ENCODE peak calls at places on chromosome 20, in nine cellular contexts. E, W, I, T, H, P, G, B and J are unnamed samples.

GRCh38 chr20:11766961-11767360 is 150.7 kb upstream of the BTBD3 start:
- DNase-seq in E (peak; percentile 65), W (no peak), I (peak; percentile 70), T (peak; percentile 78), H (peak; percentile 74), P (no peak), G (no peak), B (no peak), J (no peak)

GRCh38 chr20:33866398-33867079 is 55.4 kb downstream of the CHMP4B start:
- DNase-seq in E (peak; percentile 31), W (no peak), I (no peak), T (no peak), H (peak; percentile 44), P (no peak), G (no peak), B (peak; percentile 19), J (no peak)

GRCh38 chr20:44650777-44651493 is 564 bp downstream of the ADA start:
- DNase-seq in E (peak; percentile 18), W (no peak), I (no peak), T (no peak), H (peak; percentile 21), P (no peak), G (no peak), B (peak; percentile 24), J (peak; percentile 62)

GRCh38 chr20:56592211-56592610 is 36.9 kb upstream of the TFAP2C start:
- DNase-seq in E (no peak), W (no peak), I (no peak), T (no peak), H (no peak), P (no peak), G (no peak), B (no peak), J (no peak)

GRCh38 chr20:57450419-57450818 is 59.2 kb downstream of the RBM38 start:
- DNase-seq in E (peak; percentile 56), W (peak; percentile 71), I (no peak), T (peak; percentile 7), H (no peak), P (no peak), G (no peak), B (no peak), J (no peak)

GRCh38 chr20:62616728-62617621 is 25.3 kb upstream of the SLCO4A1 start:
- DNase-seq in E (peak; percentile 78), W (no peak), I (peak; percentile 20), T (peak; percentile 45), H (peak; percentile 72), P (peak; percentile 79), G (peak; percentile 91), B (peak; percentile 67), J (peak; percentile 72)

GRCh38 chr20:16107172-16107870 is 465.9 kb downstream of the KIF16B start:
- DNase-seq in E (no peak), W (no peak), I (no peak), T (no peak), H (no peak), P (peak; percentile 24), G (no peak), B (no peak), J (no peak)

GRCh38 chr20:17816804-17817590 is 117.2 kb downstream of the BANF2 start:
- DNase-seq in E (no peak), W (no peak), I (peak; percentile 44), T (peak; percentile 63), H (no peak), P (no peak), G (no peak), B (no peak), J (no peak)

GRCh38 chr20:32325706-32326506 is 32.2 kb upstream of the ASXL1 start:
- DNase-seq in E (peak; percentile 73), W (no peak), I (peak; percentile 80), T (peak; percentile 83), H (no peak), P (no peak), G (peak; percentile 74), B (peak; percentile 86), J (no peak)

GRCh38 chr20:35463455-35464300 is 8.3 kb downstream of the CEP250 start:
- DNase-seq in E (peak; percentile 80), W (no peak), I (peak; percentile 41), T (peak; percentile 58), H (peak; percentile 92), P (peak; percentile 83), G (peak; percentile 84), B (peak; percentile 73), J (peak; percentile 74)

GRCh38 chr20:35539756-35540212 is 2.1 kb upstream of the ERGIC3 start:
- DNase-seq in E (no peak), W (peak; percentile 70), I (no peak), T (no peak), H (peak; percentile 95), P (peak; percentile 90), G (peak; percentile 87), B (peak; percentile 23), J (no peak)

GRCh38 chr20:48012401-48012974 is 227.2 kb upstream of the SULF2 start:
- DNase-seq in E (peak; percentile 78), W (no peak), I (peak; percentile 96), T (peak; percentile 96), H (no peak), P (no peak), G (peak; percentile 48), B (peak; percentile 93), J (no peak)

GRCh38 chr20:14341782-14342181 is 4.4 kb upstream of the FLRT3 start:
- DNase-seq in E (no peak), W (no peak), I (no peak), T (no peak), H (no peak), P (no peak), G (peak; percentile 19), B (no peak), J (no peak)

GRCh38 chr20:44954198-44954597 is 6.0 kb downstream of the TOMM34 start:
- DNase-seq in E (no peak), W (no peak), I (no peak), T (no peak), H (no peak), P (no peak), G (no peak), B (no peak), J (no peak)

GRCh38 chr20:1324598-1325172 is 4.3 kb downstream of the SDCBP2 start:
- DNase-seq in E (peak; percentile 92), W (no peak), I (peak; percentile 73), T (peak; percentile 81), H (no peak), P (no peak), G (no peak), B (peak; percentile 93), J (no peak)

GRCh38 chr20:34163316-34163715 is 51.3 kb upstream of the EIF2S2 start:
- DNase-seq in E (no peak), W (no peak), I (no peak), T (no peak), H (no peak), P (no peak), G (no peak), B (no peak), J (no peak)

GRCh38 chr20:62908971-62909791 is 17.1 kb downstream of the DIDO1 start:
- DNase-seq in E (no peak), W (no peak), I (no peak), T (no peak), H (no peak), P (no peak), G (no peak), B (no peak), J (no peak)

GRCh38 chr20:24485981-24486380 is 16.6 kb downstream of the SYNDIG1 start:
- DNase-seq in E (no peak), W (no peak), I (no peak), T (no peak), H (no peak), P (no peak), G (no peak), B (no peak), J (no peak)

GRCh38 chr20:36856691-36857635 is 19.0 kb upstream of the TLDC2 start:
- DNase-seq in E (peak; percentile 58), W (no peak), I (no peak), T (no peak), H (no peak), P (no peak), G (no peak), B (peak; percentile 81), J (peak; percentile 51)

DNA sequence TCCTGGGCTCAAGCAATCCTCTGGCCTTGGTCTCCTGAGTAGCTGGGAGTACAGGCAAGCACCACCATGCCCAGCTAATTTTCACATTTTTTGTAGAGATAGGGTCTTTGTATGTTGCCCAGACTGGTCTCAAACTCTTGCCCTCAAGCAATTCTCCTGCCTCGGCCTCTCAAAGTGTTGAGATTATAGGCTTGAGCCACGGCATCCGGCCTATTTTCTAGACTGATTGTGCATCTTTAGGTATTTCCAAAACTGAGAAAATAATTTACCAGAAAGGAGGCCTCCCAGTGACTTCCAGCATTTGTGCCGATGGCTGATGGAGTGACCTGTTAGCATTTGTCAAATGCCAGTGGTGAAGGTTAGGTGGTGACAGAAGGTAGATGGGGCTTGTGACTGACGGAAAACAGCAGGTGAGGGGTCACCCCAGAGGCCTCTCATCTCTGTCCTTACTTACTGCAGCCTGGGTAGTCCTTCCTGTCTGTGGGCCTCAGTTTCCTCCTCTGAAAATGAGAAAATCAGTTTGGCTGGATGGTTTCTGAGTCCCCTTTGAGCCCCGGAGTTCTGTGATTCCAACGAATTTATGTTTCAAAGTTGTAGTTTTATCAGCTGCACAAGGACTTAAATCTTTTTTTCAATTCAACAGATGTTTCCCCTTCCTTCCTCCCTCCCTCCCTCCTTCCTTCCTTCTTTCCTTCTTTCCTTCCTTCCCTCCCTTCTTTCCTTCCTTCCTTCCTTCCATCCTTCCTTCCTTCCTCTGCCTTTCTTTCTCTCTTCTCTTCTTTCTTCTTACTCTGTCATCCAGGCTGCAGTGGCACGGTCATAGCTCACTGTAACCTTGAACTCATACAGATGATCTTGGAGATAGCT is 53.5 kb downstream of the TGM2 start:
- DNase-seq in E (no peak), W (no peak), I (no peak), T (no peak), H (no peak), P (no peak), G (no peak), B (no peak), J (no peak)
- H3K4me1 ChIP-seq in E (peaks cover 36% of the 10 kb centered on the region), W (peaks cover 3% of the 10 kb centered on the region), I (peaks cover 29% of the 10 kb centered on the region), T (peaks cover 20% of the 10 kb centered on the region), H (no peaks in the 10 kb centered on the region), P (no peaks in the 10 kb centered on the region), G (peaks cover 36% of the 10 kb centered on the region), B (peaks cover 4% of the 10 kb centered on the region), J (no peaks in the 10 kb centered on the region)

GRCh38 chr20:21767200-21767738 is 61.8 kb downstream of the PAX1 start:
- DNase-seq in E (no peak), W (no peak), I (no peak), T (no peak), H (no peak), P (no peak), G (no peak), B (no peak), J (no peak)

GRCh38 chr20:21767739-21768223 is 62.3 kb downstream of the PAX1 start:
- DNase-seq in E (no peak), W (no peak), I (no peak), T (no peak), H (peak; percentile 87), P (peak; percentile 81), G (peak; percentile 73), B (no peak), J (no peak)
- H3K4me2 ChIP-seq in E (no peak overlapping the region), W (no peak overlapping the region), I (no peak overlapping the region), T (no peak overlapping the region), H (peak overlapping the region; percentile 70), P (peak overlapping the region; percentile 77), G (peak overlapping the region; percentile 66), B (no peak overlapping the region), J (no peak overlapping the region)

GRCh38 chr20:9439806-9440205 is 74.6 kb upstream of the LAMP5 start:
- DNase-seq in E (no peak), W (no peak), I (no peak), T (no peak), H (no peak), P (no peak), G (no peak), B (no peak), J (no peak)
- H3K36me3 ChIP-seq in E (peaks cover 9% of the 10 kb centered on the region), W (no peaks in the 10 kb centered on the region), I (no peaks in the 10 kb centered on the region), T (no peaks in the 10 kb centered on the region), H (no peaks in the 10 kb centered on the region), P (peaks cover 11% of the 10 kb centered on the region), G (no peaks in the 10 kb centered on the region), B (peaks cover 34% of the 10 kb centered on the region), J (peaks cover 4% of the 10 kb centered on the region)

GRCh38 chr20:53078761-53079482 is 106.8 kb downstream of the TSHZ2 start:
- DNase-seq in E (no peak), W (no peak), I (peak; percentile 89), T (peak; percentile 89), H (no peak), P (no peak), G (no peak), B (no peak), J (no peak)
- H3K4me1 ChIP-seq in E (peaks cover 62% of the 10 kb centered on the region), W (no peaks in the 10 kb centered on the region), I (peaks cover 14% of the 10 kb centered on the region), T (no peaks in the 10 kb centered on the region), H (peaks cover 5% of the 10 kb centered on the region), P (peaks cover 16% of the 10 kb centered on the region), G (peaks cover 11% of the 10 kb centered on the region), B (no peaks in the 10 kb centered on the region), J (no peaks in the 10 kb centered on the region)